ENCODE peak calls at places on chromosomes 1 and 21, in six cellular contexts. J, T, P, U, V and H are unnamed samples.

GRCh38 chr1:212561501-212561931 is 47.0 kb upstream of the ATF3 start:
- DNase-seq in J (no peak), T (no peak), P (no peak), U (peak; percentile 18), V (peak; percentile 72), H (peak; percentile 54)

GRCh38 chr1:241499910-241500309 is 19.6 kb downstream of the FH start:
- DNase-seq in J (no peak), T (peak; percentile 12), P (no peak), U (peak; percentile 71), V (peak; percentile 30), H (peak; percentile 52)

GRCh38 chr1:189970331-189971230 is 507.1 kb downstream of the BRINP3 start:
- DNase-seq in J (no peak), T (no peak), P (no peak), U (no peak), V (peak; percentile 47), H (no peak)

GRCh38 chr1:93061895-93062792 is 16.9 kb upstream of the MTF2 start:
- DNase-seq in J (no peak), T (peak; percentile 65), P (no peak), U (peak; percentile 64), V (peak; percentile 23), H (peak; percentile 30)

GRCh38 chr1:204450461-204451257 is 39.0 kb upstream of the PPP1R15B start:
- DNase-seq in J (no peak), T (no peak), P (no peak), U (no peak), V (no peak), H (no peak)

GRCh38 chr1:2946291-2946690 is 75.0 kb upstream of the ACTRT2 start:
- DNase-seq in J (no peak), T (no peak), P (no peak), U (no peak), V (no peak), H (no peak)

GRCh38 chr21:26146681-26147080 is 23.9 kb downstream of the APP start:
- DNase-seq in J (no peak), T (no peak), P (no peak), U (no peak), V (no peak), H (no peak)

GRCh38 chr1:235835226-235835625 is 31.5 kb downstream of the LYST start:
- DNase-seq in J (no peak), T (no peak), P (no peak), U (peak; percentile 51), V (no peak), H (peak; percentile 69)

GRCh38 chr1:214584805-214585766 is 17.9 kb upstream of the CENPF start:
- DNase-seq in J (no peak), T (peak; percentile 68), P (no peak), U (peak; percentile 76), V (peak; percentile 65), H (peak; percentile 76)

GRCh38 chr1:175793617-175794016 is 50.2 kb upstream of the TNR start:
- DNase-seq in J (no peak), T (no peak), P (no peak), U (no peak), V (no peak), H (no peak)

GRCh38 chr1:19209439-19209989 is 552 bp downstream of the UBR4 start:
- DNase-seq in J (no peak), T (no peak), P (peak; percentile 44), U (peak; percentile 53), V (peak; percentile 61), H (peak; percentile 76)

GRCh38 chr1:211637066-211637465 is 38.4 kb downstream of the NEK2 start:
- DNase-seq in J (no peak), T (no peak), P (no peak), U (no peak), V (no peak), H (no peak)

GRCh38 chr1:190320952-190321351 is 156.7 kb downstream of the BRINP3 start:
- DNase-seq in J (no peak), T (peak; percentile 68), P (no peak), U (peak; percentile 77), V (peak; percentile 31), H (peak; percentile 77)

GRCh38 chr1:207565546-207566468 is 69.8 kb downstream of the CR1 start:
- DNase-seq in J (no peak), T (no peak), P (no peak), U (peak; percentile 15), V (no peak), H (peak; percentile 42)

GRCh38 chr1:99580451-99580850 is 65.5 kb upstream of the PALMD start:
- DNase-seq in J (no peak), T (peak; percentile 76), P (no peak), U (peak; percentile 66), V (peak; percentile 51), H (no peak)

GRCh38 chr1:20371883-20372282 is 81.2 kb downstream of the VWA5B1 start:
- DNase-seq in J (no peak), T (no peak), P (no peak), U (no peak), V (no peak), H (no peak)

GRCh38 chr1:236608930-236609726 is 4.8 kb upstream of the HEATR1 start:
- DNase-seq in J (peak; percentile 53), T (peak; percentile 70), P (no peak), U (peak; percentile 81), V (peak; percentile 30), H (peak; percentile 17)

GRCh38 chr1:13893456-13893855 is 193.5 kb downstream of the PRDM2 start:
- DNase-seq in J (no peak), T (no peak), P (no peak), U (no peak), V (no peak), H (peak; percentile 37)

GRCh38 chr1:247401310-247402098 is 14.5 kb upstream of the NLRP3 start:
- DNase-seq in J (no peak), T (no peak), P (no peak), U (no peak), V (no peak), H (no peak)